ENCODE peak calls at places on chromosome 15, in six cellular contexts. U is NCI-H2171, M is LNCaP clone FGC, G is endodermal cell, S is neural crest cell, Q is GM04504. J is an unnamed sample.
A peak's percentile ranks its signal among the peaks of the same experiment; 100 is the strongest.

GRCh38 chr15:78341057-78341763 is 1.1 kb downstream of the CRABP1 start:
- DNase-seq in U (peak; percentile 23), M (no peak), G (peak; percentile 89), S (no peak), Q (no peak), J (no peak)

GRCh38 chr15:41918506-41919126 is 24.8 kb upstream of the SPTBN5 start:
- DNase-seq in U (no peak), M (no peak), G (no peak), S (no peak), Q (no peak), J (no peak)

GRCh38 chr15:39782441-39783138 is at the start of gene FSIP1:
- DNase-seq in U (peak; percentile 96), M (peak; percentile 91), G (peak; percentile 99), S (peak; percentile 94), Q (peak; percentile 94), J (peak; percentile 97)

GRCh38 chr15:35301088-35301487 is 216.0 kb upstream of the NANOGP8 start:
- DNase-seq in U (no peak), M (no peak), G (no peak), S (no peak), Q (no peak), J (no peak)

GRCh38 chr15:73599934-73600333 is 33.3 kb downstream of the NPTN start:
- DNase-seq in U (no peak), M (no peak), G (no peak), S (no peak), Q (no peak), J (no peak)

GRCh38 chr15:72319360-72319984 is 485 bp downstream of the CELF6 start:
- DNase-seq in U (no peak), M (no peak), G (peak; percentile 96), S (peak; percentile 79), Q (no peak), J (peak; percentile 46)

GRCh38 chr15:32685576-32685975 is 32.2 kb upstream of the GREM1 start:
- DNase-seq in U (no peak), M (no peak), G (no peak), S (no peak), Q (peak; percentile 68), J (no peak)

GRCh38 chr15:99412082-99412481 is 153.7 kb upstream of the MEF2A start:
- DNase-seq in U (no peak), M (no peak), G (no peak), S (no peak), Q (no peak), J (no peak)

GRCh38 chr15:101310163-101310480 is 15.1 kb upstream of the SNRPA1 start:
- DNase-seq in U (no peak), M (no peak), G (peak; percentile 35), S (no peak), Q (no peak), J (no peak)

GRCh38 chr15:36282821-36283220 is 296.6 kb upstream of the CDIN1 start:
- DNase-seq in U (no peak), M (no peak), G (no peak), S (no peak), Q (no peak), J (no peak)

GRCh38 chr15:100721758-100722550 is 119.6 kb downstream of the ASB7 start:
- DNase-seq in U (no peak), M (peak; percentile 93), G (peak; percentile 24), S (no peak), Q (peak; percentile 100), J (no peak)

GRCh38 chr15:92690370-92690769 is 34.8 kb upstream of the FAM174B start:
- DNase-seq in U (no peak), M (no peak), G (no peak), S (no peak), Q (no peak), J (no peak)

GRCh38 chr15:52050416-52050815 is 31.4 kb downstream of the MAPK6 start:
- DNase-seq in U (no peak), M (no peak), G (no peak), S (no peak), Q (no peak), J (no peak)

GRCh38 chr15:98648654-98649537 is 557 bp downstream of the IGF1R start:
- DNase-seq in U (no peak), M (no peak), G (peak; percentile 80), S (peak; percentile 32), Q (no peak), J (peak; percentile 6)

GRCh38 chr15:62453979-62454378 is 288.9 kb upstream of the C2CD4B start:
- DNase-seq in U (no peak), M (no peak), G (no peak), S (no peak), Q (no peak), J (no peak)

GRCh38 chr15:68399096-68400065 is 32.6 kb downstream of the ITGA11 start:
- DNase-seq in U (no peak), M (no peak), G (no peak), S (no peak), Q (no peak), J (no peak)

GRCh38 chr15:44325568-44325967 is 37.0 kb downstream of the GOLM2 start:
- DNase-seq in U (no peak), M (no peak), G (peak; percentile 48), S (no peak), Q (no peak), J (no peak)

GRCh38 chr15:80059786-80060489 is 462 bp downstream of the ZFAND6 start:
- DNase-seq in U (peak; percentile 76), M (no peak), G (no peak), S (no peak), Q (no peak), J (no peak)

GRCh38 chr15:100994597-100995446 is 75.7 kb downstream of the LRRK1 start:
- DNase-seq in U (no peak), M (no peak), G (no peak), S (no peak), Q (no peak), J (no peak)

GRCh38 chr15:42053914-42054313 is 33.1 kb upstream of the PLA2G4E start:
- DNase-seq in U (no peak), M (no peak), G (no peak), S (no peak), Q (no peak), J (no peak)

GRCh38 chr15:53401503-53401902 is 358.0 kb downstream of the WDR72 start:
- DNase-seq in U (no peak), M (no peak), G (peak; percentile 59), S (no peak), Q (no peak), J (no peak)

GRCh38 chr15:80844011-80844732 is 65.0 kb downstream of the CEMIP start:
- DNase-seq in U (no peak), M (no peak), G (no peak), S (no peak), Q (peak; percentile 28), J (no peak)

GRCh38 chr15:97966924-97967620 is 6.6 kb downstream of the ARRDC4 start:
- DNase-seq in U (no peak), M (no peak), G (no peak), S (no peak), Q (peak; percentile 44), J (no peak)

GRCh38 chr15:101723161-101723873 is 956 bp downstream of the TARS3 start:
- DNase-seq in U (no peak), M (no peak), G (no peak), S (no peak), Q (peak; percentile 10), J (peak; percentile 41)

GRCh38 chr15:26045516-26045915 is 182.4 kb upstream of the ATP10A start:
- DNase-seq in U (no peak), M (no peak), G (no peak), S (no peak), Q (no peak), J (no peak)

GRCh38 chr15:68252925-68253534 is 23.5 kb upstream of the CLN6 start:
- DNase-seq in U (peak; percentile 53), M (peak; percentile 62), G (peak; percentile 69), S (no peak), Q (peak; percentile 48), J (peak; percentile 25)

GRCh38 chr15:96072821-96073220 is 257.7 kb upstream of the NR2F2 start:
- DNase-seq in U (no peak), M (no peak), G (no peak), S (no peak), Q (no peak), J (no peak)

GRCh38 chr15:100849021-100849831 is 30.4 kb upstream of the ALDH1A3 start:
- DNase-seq in U (peak; percentile 88), M (no peak), G (no peak), S (peak; percentile 20), Q (no peak), J (peak; percentile 26)

GRCh38 chr15:100383302-100384107 is 41.7 kb upstream of the ADAMTS17 start:
- DNase-seq in U (no peak), M (peak; percentile 14), G (peak; percentile 80), S (no peak), Q (no peak), J (peak; percentile 38)

GRCh38 chr15:62050118-62050517 is 10.1 kb downstream of the VPS13C start:
- DNase-seq in U (no peak), M (no peak), G (no peak), S (no peak), Q (no peak), J (no peak)